ENCODE peak calls at places on chromosomes 6 and 20, in six cellular contexts. One of them, this sample, is unnamed.
A peak's percentile ranks its signal among the peaks of the same experiment; 100 is the strongest.

GRCh38 chr20:33791959-33792597 is 19.1 kb upstream of the CHMP4B start:
- DNase-seq in left lung: peak; percentile 74
- DNase-seq in AG10803: peak; percentile 33
- DNase-seq in left ventricle myocardium inferior: no peak
- DNase-seq in esophagus squamous epithelium: no peak
- DNase-seq in uterus: peak; percentile 35
- DNase-seq in this sample: peak; percentile 59

GRCh38 chr6:127606131-127606562 is 29.2 kb downstream of the C6orf58 start:
- DNase-seq in left ventricle myocardium inferior: no peak
- DNase-seq in left lung: no peak
- DNase-seq in esophagus squamous epithelium: no peak
- DNase-seq in uterus: no peak
- DNase-seq in AG10803: peak; percentile 40
- DNase-seq in this sample: peak; percentile 54

GRCh38 chr6:106974337-106974998 is at the start of gene CD24:
- DNase-seq in esophagus squamous epithelium: no peak
- DNase-seq in left lung: peak; percentile 88
- DNase-seq in uterus: no peak
- DNase-seq in left ventricle myocardium inferior: no peak
- DNase-seq in AG10803: no peak
- DNase-seq in this sample: no peak

GRCh38 chr6:77298298-77298697 is 165.0 kb downstream of the HTR1B start:
- DNase-seq in AG10803: no peak
- DNase-seq in uterus: no peak
- DNase-seq in left lung: no peak
- DNase-seq in esophagus squamous epithelium: no peak
- DNase-seq in left ventricle myocardium inferior: no peak
- DNase-seq in this sample: peak; percentile 23

GRCh38 chr6:162871966-162872365 is 144.2 kb downstream of the PACRG start:
- DNase-seq in left ventricle myocardium inferior: no peak
- DNase-seq in uterus: no peak
- DNase-seq in esophagus squamous epithelium: no peak
- DNase-seq in AG10803: no peak
- DNase-seq in left lung: no peak
- DNase-seq in this sample: peak; percentile 21

GRCh38 chr6:88702956-88703556 is 260.4 kb downstream of the RNGTT start:
- DNase-seq in left ventricle myocardium inferior: no peak
- DNase-seq in AG10803: no peak
- DNase-seq in uterus: no peak
- DNase-seq in left lung: no peak
- DNase-seq in esophagus squamous epithelium: no peak
- DNase-seq in this sample: peak; percentile 8

GRCh38 chr6:160337991-160338390 is 10.2 kb upstream of the SLC22A3 start:
- DNase-seq in uterus: no peak
- DNase-seq in left lung: no peak
- DNase-seq in esophagus squamous epithelium: no peak
- DNase-seq in left ventricle myocardium inferior: no peak
- DNase-seq in AG10803: no peak
- DNase-seq in this sample: peak; percentile 33

GRCh38 chr6:107509506-107509905 is 19.6 kb downstream of the SOBP start:
- DNase-seq in left ventricle myocardium inferior: no peak
- DNase-seq in uterus: no peak
- DNase-seq in AG10803: no peak
- DNase-seq in esophagus squamous epithelium: no peak
- DNase-seq in left lung: no peak
- DNase-seq in this sample: peak; percentile 17

GRCh38 chr6:43170452-43171283 is at the start of gene SRF:
- DNase-seq in left ventricle myocardium inferior: peak; percentile 100
- DNase-seq in AG10803: peak; percentile 99
- DNase-seq in uterus: peak; percentile 100
- DNase-seq in left lung: peak; percentile 97
- DNase-seq in esophagus squamous epithelium: peak; percentile 98
- DNase-seq in this sample: peak; percentile 99

GRCh38 chr6:144197919-144198318 is 47.6 kb downstream of the STX11 start:
- DNase-seq in AG10803: no peak
- DNase-seq in left lung: no peak
- DNase-seq in esophagus squamous epithelium: no peak
- DNase-seq in left ventricle myocardium inferior: no peak
- DNase-seq in uterus: no peak
- DNase-seq in this sample: no peak

GRCh38 chr6:1724616-1725015 is 114.9 kb downstream of the FOXC1 start:
- DNase-seq in esophagus squamous epithelium: no peak
- DNase-seq in left ventricle myocardium inferior: peak; percentile 53
- DNase-seq in uterus: peak; percentile 58
- DNase-seq in left lung: peak; percentile 87
- DNase-seq in AG10803: no peak
- DNase-seq in this sample: no peak

GRCh38 chr20:36261389-36262105 is 25.3 kb downstream of the AAR2 start:
- DNase-seq in left lung: no peak
- DNase-seq in AG10803: no peak
- DNase-seq in uterus: no peak
- DNase-seq in left ventricle myocardium inferior: no peak
- DNase-seq in esophagus squamous epithelium: no peak
- DNase-seq in this sample: no peak

GRCh38 chr6:89970609-89971337 is 76.5 kb downstream of the GJA10 start:
- DNase-seq in AG10803: peak; percentile 58
- DNase-seq in uterus: peak; percentile 32
- DNase-seq in left ventricle myocardium inferior: no peak
- DNase-seq in esophagus squamous epithelium: no peak
- DNase-seq in left lung: no peak
- DNase-seq in this sample: peak; percentile 65

GRCh38 chr6:45538636-45539035 is 160.9 kb upstream of the SUPT3H start:
- DNase-seq in left ventricle myocardium inferior: no peak
- DNase-seq in AG10803: peak; percentile 66
- DNase-seq in esophagus squamous epithelium: no peak
- DNase-seq in uterus: no peak
- DNase-seq in left lung: no peak
- DNase-seq in this sample: peak; percentile 13

GRCh38 chr20:24993337-24994185 is 1.0 kb upstream of the APMAP start:
- DNase-seq in uterus: no peak
- DNase-seq in left ventricle myocardium inferior: no peak
- DNase-seq in left lung: no peak
- DNase-seq in AG10803: peak; percentile 62
- DNase-seq in esophagus squamous epithelium: no peak
- DNase-seq in this sample: peak; percentile 69

GRCh38 chr6:15365273-15365687 is 119.4 kb downstream of the JARID2 start:
- DNase-seq in esophagus squamous epithelium: peak; percentile 23
- DNase-seq in left lung: peak; percentile 86
- DNase-seq in AG10803: peak; percentile 92
- DNase-seq in left ventricle myocardium inferior: peak; percentile 83
- DNase-seq in uterus: peak; percentile 51
- DNase-seq in this sample: peak; percentile 95

GRCh38 chr20:40638414-40638813 is 50.6 kb downstream of the MAFB start:
- DNase-seq in esophagus squamous epithelium: no peak
- DNase-seq in left ventricle myocardium inferior: no peak
- DNase-seq in left lung: no peak
- DNase-seq in AG10803: no peak
- DNase-seq in uterus: no peak
- DNase-seq in this sample: no peak

GRCh38 chr20:46438156-46438750 is 31.8 kb upstream of the ELMO2 start:
- DNase-seq in left ventricle myocardium inferior: no peak
- DNase-seq in uterus: no peak
- DNase-seq in left lung: no peak
- DNase-seq in AG10803: peak; percentile 41
- DNase-seq in esophagus squamous epithelium: no peak
- DNase-seq in this sample: peak; percentile 56

GRCh38 chr6:156953478-156954146 is 176.4 kb downstream of the ARID1B start:
- DNase-seq in AG10803: peak; percentile 99
- DNase-seq in esophagus squamous epithelium: no peak
- DNase-seq in uterus: peak; percentile 57
- DNase-seq in left lung: no peak
- DNase-seq in left ventricle myocardium inferior: no peak
- DNase-seq in this sample: peak; percentile 95

GRCh38 chr6:156954191-156954590 is 177.0 kb downstream of the ARID1B start:
- DNase-seq in left ventricle myocardium inferior: no peak
- DNase-seq in uterus: no peak
- DNase-seq in left lung: no peak
- DNase-seq in esophagus squamous epithelium: no peak
- DNase-seq in AG10803: peak; percentile 51
- DNase-seq in this sample: no peak

GRCh38 chr6:156952401-156952800 is 175.2 kb downstream of the ARID1B start:
- DNase-seq in left ventricle myocardium inferior: no peak
- DNase-seq in AG10803: no peak
- DNase-seq in uterus: no peak
- DNase-seq in left lung: no peak
- DNase-seq in esophagus squamous epithelium: no peak
- DNase-seq in this sample: no peak

GRCh38 chr6:156954781-156955180 is 177.6 kb downstream of the ARID1B start:
- DNase-seq in left ventricle myocardium inferior: no peak
- DNase-seq in uterus: no peak
- DNase-seq in esophagus squamous epithelium: no peak
- DNase-seq in AG10803: no peak
- DNase-seq in left lung: no peak
- DNase-seq in this sample: no peak

DNA sequence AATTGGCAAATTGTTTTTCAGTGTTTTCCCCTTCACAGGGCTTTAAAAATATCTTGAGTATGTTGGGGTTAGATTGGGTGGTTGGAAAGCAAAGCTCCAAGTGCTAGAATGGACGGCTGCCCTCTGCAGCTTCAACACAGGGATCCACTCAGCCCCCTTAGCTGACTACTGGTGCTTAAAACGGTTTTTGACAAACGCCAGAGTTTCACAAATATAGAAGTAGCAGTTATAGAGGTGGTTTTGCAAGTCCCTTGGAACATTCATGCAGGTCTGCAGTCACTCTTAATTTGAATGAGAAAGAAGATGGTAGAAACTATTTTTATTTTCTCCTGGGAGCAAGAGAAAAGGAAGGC is 175.9 kb downstream of the ARID1B start:
- DNase-seq in AG10803: no peak
- DNase-seq in left lung: no peak
- DNase-seq in left ventricle myocardium inferior: no peak
- DNase-seq in uterus: no peak
- DNase-seq in esophagus squamous epithelium: no peak
- DNase-seq in this sample: peak; percentile 22
- H3K4me3 ChIP-seq in AG10803: peak overlapping the region; percentile 42
- H3K4me3 ChIP-seq in left lung: no peak overlapping the region
- H3K4me3 ChIP-seq in left ventricle myocardium inferior: peak overlapping the region; percentile 42
- H3K4me3 ChIP-seq in uterus: no peak overlapping the region
- H3K4me3 ChIP-seq in esophagus squamous epithelium: no peak overlapping the region
- H3K4me3 ChIP-seq in this sample: no peak overlapping the region

DNA sequence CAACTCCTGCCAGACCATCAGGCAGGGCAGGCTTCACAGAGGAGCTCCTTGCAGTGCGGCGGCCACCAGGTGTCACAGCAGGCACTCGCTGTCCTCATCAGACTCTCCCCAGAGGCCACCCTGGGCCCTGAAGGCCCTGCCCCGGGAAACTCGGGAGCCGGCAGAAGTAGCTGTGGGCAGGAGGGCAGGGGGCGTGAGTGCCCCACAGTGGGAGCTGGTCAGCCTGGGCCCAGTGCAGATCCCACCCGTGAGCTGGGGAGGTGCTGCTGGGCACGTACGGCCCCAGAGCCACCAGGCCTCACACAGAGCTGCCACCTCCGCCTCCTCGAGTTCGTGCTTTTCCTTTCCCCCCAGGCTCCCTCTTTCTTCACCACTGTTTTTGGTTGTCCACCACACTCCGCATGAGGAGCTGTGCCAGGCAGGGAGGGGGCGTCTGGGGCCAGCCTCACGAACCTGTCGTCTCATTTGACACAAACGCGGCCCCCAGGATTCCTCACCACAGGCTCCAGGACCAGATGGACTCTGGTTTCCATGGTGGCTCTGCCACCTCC is 33.8 kb downstream of the FRMD1 start:
- DNase-seq in left ventricle myocardium inferior: no peak
- DNase-seq in uterus: no peak
- DNase-seq in left lung: no peak
- DNase-seq in AG10803: no peak
- DNase-seq in esophagus squamous epithelium: no peak
- DNase-seq in this sample: no peak
- TF ChIP-seq CTCF in left ventricle myocardium inferior: peak; percentile 45
- TF ChIP-seq CTCF in uterus: no peak
- TF ChIP-seq CTCF in left lung: no peak
- TF ChIP-seq CTCF in AG10803: no peak
- TF ChIP-seq CTCF in esophagus squamous epithelium: no peak
- TF ChIP-seq CTCF in this sample: no peak

GRCh38 chr20:15889073-15889923 is 684.0 kb downstream of the KIF16B start:
- DNase-seq in uterus: no peak
- DNase-seq in AG10803: no peak
- DNase-seq in left lung: no peak
- DNase-seq in esophagus squamous epithelium: no peak
- DNase-seq in left ventricle myocardium inferior: no peak
- DNase-seq in this sample: no peak

GRCh38 chr20:15882553-15882952 is 690.7 kb downstream of the KIF16B start:
- DNase-seq in left ventricle myocardium inferior: no peak
- DNase-seq in esophagus squamous epithelium: no peak
- DNase-seq in AG10803: peak; percentile 13
- DNase-seq in left lung: no peak
- DNase-seq in uterus: no peak
- DNase-seq in this sample: no peak

GRCh38 chr20:15890358-15890982 is 682.8 kb downstream of the KIF16B start:
- DNase-seq in esophagus squamous epithelium: no peak
- DNase-seq in AG10803: no peak
- DNase-seq in uterus: no peak
- DNase-seq in left ventricle myocardium inferior: no peak
- DNase-seq in left lung: no peak
- DNase-seq in this sample: no peak

GRCh38 chr20:15889924-15890256 is 683.4 kb downstream of the KIF16B start:
- DNase-seq in left lung: no peak
- DNase-seq in esophagus squamous epithelium: no peak
- DNase-seq in uterus: no peak
- DNase-seq in AG10803: no peak
- DNase-seq in left ventricle myocardium inferior: no peak
- DNase-seq in this sample: no peak

GRCh38 chr20:15887387-15887786 is 685.9 kb downstream of the KIF16B start:
- DNase-seq in uterus: no peak
- DNase-seq in left lung: no peak
- DNase-seq in AG10803: no peak
- DNase-seq in esophagus squamous epithelium: no peak
- DNase-seq in left ventricle myocardium inferior: no peak
- DNase-seq in this sample: no peak
- H3K4me3 ChIP-seq in uterus: no peak overlapping the region
- H3K4me3 ChIP-seq in left lung: no peak overlapping the region
- H3K4me3 ChIP-seq in AG10803: no peak overlapping the region
- H3K4me3 ChIP-seq in esophagus squamous epithelium: no peak overlapping the region
- H3K4me3 ChIP-seq in left ventricle myocardium inferior: no peak overlapping the region
- H3K4me3 ChIP-seq in this sample: no peak overlapping the region

DNA sequence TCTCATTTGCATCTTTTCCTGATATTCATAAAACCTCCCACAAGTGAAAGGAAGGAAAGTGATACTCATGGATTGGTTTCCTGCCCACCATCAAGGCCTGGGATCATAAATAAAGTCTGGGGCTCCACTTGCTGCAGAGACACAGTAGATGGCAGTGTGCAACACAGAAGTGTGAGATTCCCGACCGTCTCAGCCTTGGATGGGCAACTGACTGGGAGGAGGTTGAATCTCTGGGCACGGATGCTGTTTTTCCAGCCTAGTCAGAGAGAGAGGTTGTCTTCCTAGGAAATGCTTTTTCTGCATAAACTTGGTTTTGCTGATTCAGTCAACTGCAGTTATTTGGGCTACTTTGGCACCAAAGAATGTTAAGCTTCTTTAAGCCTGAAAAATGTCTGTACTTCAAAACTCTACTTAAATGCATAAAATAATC is 9.9 kb upstream of the RFPL4B start:
- DNase-seq in esophagus squamous epithelium: no peak
- DNase-seq in AG10803: peak; percentile 88
- DNase-seq in left ventricle myocardium inferior: peak; percentile 27
- DNase-seq in left lung: no peak
- DNase-seq in uterus: peak; percentile 49
- DNase-seq in this sample: peak; percentile 89
- TF ChIP-seq CTCF in esophagus squamous epithelium: peak; percentile 22
- TF ChIP-seq CTCF in AG10803: peak; percentile 91
- TF ChIP-seq CTCF in left ventricle myocardium inferior: peak; percentile 73
- TF ChIP-seq CTCF in left lung: peak; percentile 25
- TF ChIP-seq CTCF in uterus: peak; percentile 66
- TF ChIP-seq CTCF in this sample: peak; percentile 92